ENCODE peak calls at places on chromosomes 6 and 20, in five cellular contexts. D is HepG2, J is GM12878, B is H1, P is K562. C is an unnamed sample.

GRCh38 chr6:83294676-83295075 is 101.5 kb downstream of the RWDD2A start:
- DNase-seq in J (no peak), B (no peak), P (no peak), D (no peak), C (no peak)

GRCh38 chr6:7827142-7827541 is 83.4 kb downstream of the TXNDC5 start:
- DNase-seq in B (no peak), J (no peak), D (no peak), P (no peak), C (no peak)

GRCh38 chr20:17995967-17996819 is 27.4 kb downstream of the MGME1 start:
- DNase-seq in D (peak; percentile 70), B (no peak), J (no peak), P (peak; percentile 52), C (peak; percentile 26)

GRCh38 chr20:51966296-51966971 is 164.1 kb upstream of the SALL4 start:
- DNase-seq in P (peak; percentile 15), B (peak; percentile 75), J (no peak), D (peak; percentile 84), C (peak; percentile 81)

GRCh38 chr6:110524305-110524704 is 47.9 kb upstream of the SLC22A16 start:
- DNase-seq in P (no peak), B (no peak), J (no peak), D (no peak), C (no peak)

GRCh38 chr6:2918936-2919335 is 15.8 kb upstream of the SERPINB9 start:
- DNase-seq in J (no peak), P (no peak), B (peak; percentile 20), D (no peak), C (no peak)

GRCh38 chr6:40395066-40395697 is 192.0 kb downstream of the LRFN2 start:
- DNase-seq in J (no peak), B (peak; percentile 33), D (no peak), P (no peak), C (no peak)

GRCh38 chr6:43347444-43347843 is 22.0 kb downstream of the ZNF318 start:
- DNase-seq in P (no peak), B (no peak), D (no peak), J (no peak), C (no peak)

GRCh38 chr6:132811276-132811675 is 3.1 kb upstream of the RPS12 start:
- DNase-seq in D (peak; percentile 12), B (no peak), J (no peak), P (no peak), C (no peak)

GRCh38 chr20:4725263-4725550 is 3.5 kb downstream of the PRND start:
- DNase-seq in J (no peak), D (no peak), B (no peak), P (no peak), C (no peak)

GRCh38 chr6:34638834-34639736 is 57.5 kb downstream of the ILRUN start:
- DNase-seq in P (no peak), D (peak; percentile 35), J (peak; percentile 87), B (no peak), C (no peak)

GRCh38 chr6:99467509-99468106 is 42.5 kb upstream of the PNISR start:
- DNase-seq in B (no peak), D (peak; percentile 18), J (no peak), P (peak; percentile 27), C (no peak)

GRCh38 chr6:147941143-147941542 is 401.5 kb upstream of the SASH1 start:
- DNase-seq in P (no peak), D (no peak), J (no peak), B (no peak), C (no peak)

GRCh38 chr6:42423244-42423643 is 28.5 kb downstream of the TRERF1 start:
- DNase-seq in J (peak; percentile 61), B (no peak), P (no peak), D (no peak), C (no peak)

GRCh38 chr6:131316654-131317053 is 181.4 kb downstream of the AKAP7 start:
- DNase-seq in D (no peak), P (no peak), B (no peak), J (no peak), C (no peak)

GRCh38 chr6:15623282-15624116 is 39.3 kb downstream of the DTNBP1 start:
- DNase-seq in P (no peak), D (peak; percentile 10), B (no peak), J (no peak), C (no peak)

GRCh38 chr6:119533603-119534279 is 184.2 kb upstream of the MAN1A1 start:
- DNase-seq in D (no peak), P (no peak), J (peak; percentile 21), B (no peak), C (peak; percentile 58)

GRCh38 chr6:34065470-34066283 is 80.2 kb downstream of the GRM4 start:
- DNase-seq in P (peak; percentile 48), B (no peak), J (no peak), D (no peak), C (no peak)

GRCh38 chr6:26183237-26183580 is 96.0 kb downstream of the HFE start:
- DNase-seq in P (no peak), B (no peak), J (no peak), D (no peak), C (no peak)

GRCh38 chr20:45948261-45948733 is 13.8 kb downstream of the PCIF1 start:
- DNase-seq in P (no peak), B (no peak), J (no peak), D (no peak), C (no peak)

GRCh38 chr6:143652840-143653239 is 24.9 kb upstream of the PHACTR2 start:
- DNase-seq in D (no peak), B (no peak), P (no peak), J (no peak), C (no peak)

GRCh38 chr6:138692978-138693909 is 80.3 kb upstream of the CCDC28A start:
- DNase-seq in B (peak; percentile 81), P (peak; percentile 64), J (no peak), D (peak; percentile 54), C (peak; percentile 48)

GRCh38 chr6:26031151-26031594 is 56.1 kb upstream of the HFE start:
- DNase-seq in D (no peak), B (no peak), J (no peak), P (no peak), C (no peak)

GRCh38 chr6:26576407-26576843 is 20.3 kb upstream of the ABT1 start:
- DNase-seq in B (no peak), D (no peak), P (no peak), J (no peak), C (no peak)

GRCh38 chr6:139570166-139570565 is 195.7 kb upstream of the CITED2 start:
- DNase-seq in P (no peak), B (no peak), J (no peak), D (no peak), C (no peak)

GRCh38 chr6:30156262-30156599 is 4.8 kb downstream of the TRIM10 start:
- DNase-seq in P (peak; percentile 72), B (no peak), D (peak; percentile 49), J (no peak), C (peak; percentile 82)

GRCh38 chr20:10861619-10862018 is 187.8 kb upstream of the JAG1 start:
- DNase-seq in P (no peak), D (peak; percentile 59), J (no peak), B (no peak), C (no peak)

GRCh38 chr6:149852180-149852579 is 12.0 kb downstream of the LRP11 start:
- DNase-seq in P (no peak), J (peak; percentile 13), D (no peak), B (no peak), C (no peak)

GRCh38 chr20:9609892-9610502 is 95.6 kb downstream of the LAMP5 start:
- DNase-seq in P (peak; percentile 42), J (peak; percentile 61), D (peak; percentile 65), B (peak; percentile 73), C (peak; percentile 59)

GRCh38 chr6:131065112-131065823 is 2.2 kb upstream of the EPB41L2 start:
- DNase-seq in D (peak; percentile 88), B (no peak), J (no peak), P (no peak), C (no peak)

GRCh38 chr6:37938909-37939308 is 119.4 kb downstream of the ZFAND3 start:
- DNase-seq in D (no peak), J (no peak), B (no peak), P (no peak), C (no peak)

GRCh38 chr6:96194675-96195074 is 178.9 kb downstream of the FUT9 start:
- DNase-seq in D (no peak), B (no peak), P (no peak), J (no peak), C (no peak)

GRCh38 chr6:111673086-111673485 is 67.4 kb upstream of the TRAF3IP2 start:
- DNase-seq in D (no peak), J (no peak), P (no peak), B (no peak), C (no peak)

GRCh38 chr6:111674882-111675281 is 69.2 kb upstream of the TRAF3IP2 start:
- DNase-seq in P (no peak), B (no peak), J (no peak), D (no peak), C (no peak)

GRCh38 chr6:111674413-111674812 is 68.7 kb upstream of the TRAF3IP2 start:
- DNase-seq in P (no peak), D (no peak), J (no peak), B (no peak), C (no peak)

GRCh38 chr6:111676383-111676782 is 70.7 kb upstream of the TRAF3IP2 start:
- DNase-seq in D (peak; percentile 85), J (no peak), P (no peak), B (no peak), C (no peak)

DNA sequence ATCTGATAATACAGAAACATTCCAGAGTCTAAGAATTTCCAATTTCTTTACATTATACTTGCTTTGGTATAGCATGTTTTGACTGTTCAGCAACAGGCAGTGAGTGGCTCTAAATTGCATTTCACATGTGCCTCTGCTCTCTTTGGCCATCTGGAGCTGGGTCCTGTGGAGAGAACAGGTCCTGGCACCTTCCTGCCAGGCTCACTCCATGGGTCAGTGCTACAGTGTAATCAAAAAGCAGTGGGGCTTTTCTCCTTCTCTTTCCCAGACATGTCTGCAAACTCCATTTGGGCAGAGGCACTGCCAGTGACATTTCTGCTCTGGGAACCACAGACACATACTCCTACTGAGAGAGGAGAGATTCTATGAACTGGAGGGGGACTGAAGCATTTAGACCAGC is 68.2 kb upstream of the TRAF3IP2 start:
- DNase-seq in P (no peak), B (no peak), J (no peak), D (no peak), C (no peak)
- TF ChIP-seq SRF in P (no peak), B (no peak), J (no peak), D (no peak), C (no peak)

GRCh38 chr6:129517288-129517687 is 192.7 kb downstream of the ARHGAP18 start:
- DNase-seq in P (no peak), B (no peak), D (no peak), J (no peak), C (no peak)
- TF ChIP-seq SRF in P (no peak), B (no peak), D (no peak), J (no peak), C (no peak)

GRCh38 chr20:48619126-48620101 is 208.4 kb downstream of the PREX1 start:
- DNase-seq in J (no peak), P (no peak), B (no peak), D (no peak), C (no peak)
- TF ChIP-seq SRF in J (no peak), P (no peak), B (no peak), D (no peak), C (no peak)

DNA sequence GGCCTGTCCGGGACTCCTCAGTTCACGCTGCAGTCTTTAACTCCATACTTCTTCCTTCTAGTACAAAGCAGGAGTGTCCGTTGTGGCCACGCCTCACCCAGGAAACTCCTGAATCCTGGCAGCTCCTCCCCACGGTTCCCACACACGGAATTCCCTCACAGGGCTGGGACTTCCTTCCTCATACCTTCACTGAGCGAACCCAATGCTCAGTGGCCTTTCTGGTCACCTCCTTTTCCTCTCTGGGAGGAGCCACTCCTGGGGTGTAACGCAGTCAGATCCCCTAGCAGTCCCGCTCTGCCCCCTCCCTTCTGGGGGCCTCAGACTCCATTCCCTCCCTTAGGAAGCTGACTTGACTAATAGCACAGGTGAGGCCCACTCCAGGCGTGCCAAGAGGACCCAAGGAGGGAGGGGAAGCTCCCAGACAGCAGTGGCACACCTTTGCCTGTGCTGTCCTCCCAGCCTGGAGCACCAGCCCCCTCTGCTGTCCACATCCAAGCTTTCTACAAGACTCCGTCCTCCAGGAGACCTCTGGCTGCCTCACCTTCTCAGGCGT is at the start of gene SLC52A3:
- DNase-seq in D (peak; percentile 36), J (no peak), P (peak; percentile 45), B (peak; percentile 80), C (peak; percentile 86)
- TF ChIP-seq SRF in D (no peak), J (no peak), P (no peak), B (no peak), C (no peak)